ENCODE peak calls at places on chromosomes 4 and X, in four cellular contexts. Z is HFFc6, H is sciatic nerve, I is NCI-H1092. U is an unnamed sample.

GRCh38 chrX:96833333-96833732 is 50.4 kb upstream of the RPA4 start:
- DNase-seq in Z (no peak), H (no peak), I (no peak), U (no peak)

GRCh38 chrX:145190801-145191389 is 56.4 kb upstream of the SPANXN1 start:
- DNase-seq in Z (no peak), H (no peak), I (peak; percentile 13), U (no peak)

GRCh38 chr4:150136036-150136435 is 57.8 kb downstream of the DCLK2 start:
- DNase-seq in Z (peak; percentile 22), H (no peak), I (no peak), U (no peak)

GRCh38 chr4:169307581-169307980 is 36.8 kb upstream of the SH3RF1 start:
- DNase-seq in Z (no peak), H (no peak), I (no peak), U (no peak)

GRCh38 chr4:47836655-47837581 is 949 bp downstream of the CORIN start:
- DNase-seq in Z (peak; percentile 74), H (peak; percentile 81), I (peak; percentile 63), U (peak; percentile 77)

GRCh38 chrX:111483876-111484275 is 27.6 kb upstream of the SERTM2 start:
- DNase-seq in Z (no peak), H (no peak), I (no peak), U (no peak)

GRCh38 chrX:108198420-108198819 is 106.8 kb downstream of the ATG4A start:
- DNase-seq in Z (no peak), H (no peak), I (no peak), U (no peak)

GRCh38 chr4:26069218-26069617 is 155.2 kb downstream of the SMIM20 start:
- DNase-seq in Z (peak; percentile 11), H (no peak), I (no peak), U (no peak)

GRCh38 chr4:99062120-99062519 is 26.5 kb downstream of the ADH5 start:
- DNase-seq in Z (no peak), H (no peak), I (peak; percentile 1), U (no peak)

GRCh38 chrX:111348363-111348927 is 63.5 kb downstream of the DCX start:
- DNase-seq in Z (no peak), H (no peak), I (peak; percentile 85), U (no peak)

GRCh38 chr4:7733801-7734650 is 205.6 kb downstream of the AFAP1 start:
- DNase-seq in Z (no peak), H (no peak), I (no peak), U (no peak)

GRCh38 chr4:152148057-152148456 is 387.2 kb upstream of the GATB start:
- DNase-seq in Z (no peak), H (no peak), I (no peak), U (no peak)

GRCh38 chrX:132171881-132172280 is 44.1 kb upstream of the FRMD7 start:
- DNase-seq in Z (no peak), H (no peak), I (no peak), U (no peak)

GRCh38 chrX:149129767-149130166 is 375.3 kb downstream of the IDS start:
- DNase-seq in Z (no peak), H (no peak), I (no peak), U (no peak)

GRCh38 chrX:135086197-135086854 is 34.0 kb downstream of the ETDB start:
- DNase-seq in Z (peak; percentile 40), H (no peak), I (peak; percentile 22), U (no peak)

GRCh38 chrX:152817082-152817744 is 13.3 kb downstream of the CETN2 start:
- DNase-seq in Z (peak; percentile 41), H (no peak), I (peak; percentile 4), U (no peak)

GRCh38 chrX:22365460-22365859 is 92.7 kb downstream of the CBLL2 start:
- DNase-seq in Z (peak; percentile 75), H (no peak), I (no peak), U (peak; percentile 61)

GRCh38 chr4:147942729-147943128 is 210.8 kb downstream of the ARHGAP10 start:
- DNase-seq in Z (no peak), H (no peak), I (no peak), U (no peak)

GRCh38 chrX:107537815-107538214 is 88.4 kb downstream of the FRMPD3 start:
- DNase-seq in Z (peak; percentile 26), H (no peak), I (no peak), U (no peak)

GRCh38 chr4:149836546-149836945 is 20.9 kb upstream of the IQCM start:
- DNase-seq in Z (peak; percentile 20), H (no peak), I (no peak), U (no peak)

GRCh38 chr4:73603854-73604584 is 16.2 kb downstream of the RASSF6 start:
- DNase-seq in Z (no peak), H (no peak), I (no peak), U (no peak)

GRCh38 chr4:13733817-13734216 is 106.3 kb upstream of the BOD1L1 start:
- DNase-seq in Z (no peak), H (no peak), I (no peak), U (no peak)

GRCh38 chrX:50691820-50692219 is 122.2 kb downstream of the SHROOM4 start:
- DNase-seq in Z (peak; percentile 15), H (no peak), I (peak; percentile 36), U (no peak)

GRCh38 chr4:74109116-74109791 is 10.3 kb upstream of the CXCL2 start:
- DNase-seq in Z (peak; percentile 95), H (peak; percentile 55), I (no peak), U (peak; percentile 87)

GRCh38 chr4:145716200-145716599 is 36.3 kb downstream of the C4orf51 start:
- DNase-seq in Z (peak; percentile 26), H (no peak), I (no peak), U (no peak)

GRCh38 chr4:134634301-134634700 is 432.7 kb upstream of the PABPC4L start:
- DNase-seq in Z (no peak), H (no peak), I (no peak), U (no peak)

GRCh38 chr4:153933851-153934688 is 145.2 kb upstream of the SFRP2 start:
- DNase-seq in Z (no peak), H (no peak), I (no peak), U (no peak)

GRCh38 chr4:149980941-149981340 is 97.3 kb upstream of the DCLK2 start:
- DNase-seq in Z (peak; percentile 39), H (peak; percentile 68), I (no peak), U (no peak)

GRCh38 chr4:23422878-23423277 is 467.0 kb downstream of the PPARGC1A start:
- DNase-seq in Z (no peak), H (no peak), I (no peak), U (no peak)

GRCh38 chrX:32874839-32875238 is 336.5 kb downstream of the DMD start:
- DNase-seq in Z (no peak), H (no peak), I (no peak), U (no peak)

GRCh38 chr4:76689079-76689817 is 208.7 kb downstream of the SOWAHB start:
- DNase-seq in Z (peak; percentile 13), H (peak; percentile 70), I (peak; percentile 45), U (peak; percentile 55)

GRCh38 chr4:127809173-127809800 is 27.2 kb downstream of the HSPA4L start:
- DNase-seq in Z (peak; percentile 0), H (no peak), I (no peak), U (no peak)

GRCh38 chrX:38796926-38797325 is 4.3 kb upstream of the MID1IP1 start:
- DNase-seq in Z (peak; percentile 25), H (no peak), I (no peak), U (no peak)

GRCh38 chr4:1244081-1244977 is 4.6 kb downstream of the CTBP1 start:
- DNase-seq in Z (no peak), H (peak; percentile 70), I (no peak), U (peak; percentile 45)

GRCh38 chr4:120008957-120009356 is 57.7 kb downstream of the MAD2L1 start:
- DNase-seq in Z (no peak), H (no peak), I (no peak), U (no peak)

GRCh38 chr4:75494563-75494962 is 19.6 kb downstream of the RCHY1 start:
- DNase-seq in Z (peak; percentile 71), H (no peak), I (no peak), U (no peak)

GRCh38 chr4:122826596-122827257 is at the start of gene FGF2:
- DNase-seq in Z (peak; percentile 81), H (peak; percentile 87), I (peak; percentile 51), U (peak; percentile 66)